ENCODE peak calls at places on chromosomes 3 and 15, in ten cellular contexts. M, L, C, K, E, A, O, B, F and X are unnamed samples. For H3K9me3, the result is how much of the 10 kb centered on the place peaks cover.

GRCh38 chr3:49721165-49721860 is 1.8 kb upstream of the AMIGO3 start:
- DNase-seq in M (no peak), L (no peak), C (no peak), K (no peak), E (no peak), A (no peak), O (no peak), B (no peak), F (no peak), X (no peak)

GRCh38 chr3:62134061-62134496 is 239.3 kb downstream of the FEZF2 start:
- DNase-seq in M (peak), L (peak), C (peak), K (no peak), E (no peak), A (no peak), O (no peak), B (peak), F (peak), X (no peak)

GRCh38 chr3:48432411-48433371 is 2.8 kb upstream of the PLXNB1 start:
- DNase-seq in M (no peak), L (peak), C (no peak), K (peak), E (no peak), A (peak), O (no peak), B (no peak), F (no peak), X (no peak)

GRCh38 chr3:112871735-112872134 is 25.1 kb upstream of the CD200R1L start:
- DNase-seq in M (no peak), L (no peak), C (no peak), K (no peak), E (no peak), A (no peak), O (no peak), B (no peak), F (no peak), X (no peak)

GRCh38 chr3:97360804-97361203 is 403.8 kb upstream of the ARL6 start:
- DNase-seq in M (no peak), L (no peak), C (no peak), K (no peak), E (no peak), A (no peak), O (no peak), B (no peak), F (no peak), X (no peak)

GRCh38 chr3:118931996-118932395 is 102.7 kb downstream of the IGSF11 start:
- DNase-seq in M (no peak), L (no peak), C (no peak), K (no peak), E (no peak), A (no peak), O (no peak), B (no peak), F (no peak), X (no peak)

GRCh38 chr3:52310861-52311566 is 5.1 kb upstream of the DNAH1 start:
- DNase-seq in M (no peak), L (no peak), C (no peak), K (no peak), E (no peak), A (no peak), O (no peak), B (no peak), F (no peak), X (no peak)

GRCh38 chr3:188262913-188263683 is 109.1 kb downstream of the LPP start:
- DNase-seq in M (no peak), L (peak), C (peak), K (no peak), E (no peak), A (no peak), O (peak), B (peak), F (no peak), X (no peak)

GRCh38 chr15:68272797-68273271 is 4.7 kb upstream of the FEM1B start:
- DNase-seq in M (no peak), L (no peak), C (peak), K (no peak), E (no peak), A (no peak), O (no peak), B (peak), F (no peak), X (no peak)

GRCh38 chr3:196620228-196620627 is 19.3 kb upstream of the NRROS start:
- DNase-seq in M (no peak), L (no peak), C (peak), K (peak), E (no peak), A (peak), O (no peak), B (no peak), F (peak), X (no peak)

GRCh38 chr3:33808559-33808958 is 10.1 kb downstream of the PDCD6IP start:
- DNase-seq in M (no peak), L (no peak), C (no peak), K (no peak), E (no peak), A (no peak), O (no peak), B (no peak), F (no peak), X (no peak)

GRCh38 chr15:60541784-60542617 is 63.1 kb upstream of the ICE2 start:
- DNase-seq in M (no peak), L (no peak), C (no peak), K (no peak), E (no peak), A (no peak), O (no peak), B (no peak), F (peak), X (no peak)

GRCh38 chr3:171876651-171877272 is 33.6 kb downstream of the TMEM212 start:
- DNase-seq in M (no peak), L (peak), C (no peak), K (no peak), E (no peak), A (no peak), O (no peak), B (no peak), F (no peak), X (no peak)

GRCh38 chr15:31435256-31435781 is 108.7 kb downstream of the KLF13 start:
- DNase-seq in M (peak), L (no peak), C (peak), K (peak), E (peak), A (peak), O (peak), B (peak), F (peak), X (peak)

GRCh38 chr3:30303770-30304169 is 302.6 kb upstream of the TGFBR2 start:
- DNase-seq in M (no peak), L (no peak), C (no peak), K (no peak), E (no peak), A (no peak), O (no peak), B (no peak), F (no peak), X (no peak)

GRCh38 chr15:36294359-36294758 is 285.1 kb upstream of the CDIN1 start:
- DNase-seq in M (no peak), L (peak), C (no peak), K (no peak), E (no peak), A (no peak), O (no peak), B (no peak), F (no peak), X (no peak)

GRCh38 chr15:27429577-27429976 is 458.6 kb downstream of the GABRG3 start:
- DNase-seq in M (no peak), L (no peak), C (no peak), K (no peak), E (no peak), A (no peak), O (no peak), B (no peak), F (no peak), X (no peak)

GRCh38 chr3:36674816-36675215 is 89.5 kb downstream of the DCLK3 start:
- DNase-seq in M (no peak), L (no peak), C (no peak), K (no peak), E (no peak), A (no peak), O (no peak), B (no peak), F (no peak), X (no peak)

GRCh38 chr3:40768536-40768935 is 243.8 kb downstream of the ZNF621 start:
- DNase-seq in M (no peak), L (no peak), C (no peak), K (no peak), E (no peak), A (no peak), O (no peak), B (no peak), F (no peak), X (no peak)

GRCh38 chr3:108891833-108892232 is 61.8 kb downstream of the GUCA1C start:
- DNase-seq in M (no peak), L (no peak), C (no peak), K (no peak), E (no peak), A (no peak), O (no peak), B (no peak), F (no peak), X (no peak)

GRCh38 chr3:195098741-195099525 is 172.0 kb downstream of the XXYLT1 start:
- DNase-seq in M (no peak), L (no peak), C (no peak), K (peak), E (no peak), A (no peak), O (no peak), B (no peak), F (no peak), X (no peak)

GRCh38 chr3:101519685-101520365 is 6.8 kb upstream of the SENP7 start:
- DNase-seq in M (no peak), L (no peak), C (no peak), K (no peak), E (no peak), A (no peak), O (peak), B (no peak), F (no peak), X (no peak)

GRCh38 chr15:81298606-81299005 is 25.3 kb downstream of the STARD5 start:
- DNase-seq in M (no peak), L (no peak), C (no peak), K (peak), E (no peak), A (no peak), O (no peak), B (no peak), F (no peak), X (no peak)

GRCh38 chr3:189685854-189686253 is 54.7 kb downstream of the TP63 start:
- DNase-seq in M (no peak), L (peak), C (no peak), K (no peak), E (no peak), A (no peak), O (peak), B (no peak), F (no peak), X (no peak)

GRCh38 chr3:120642368-120642948 is 39.6 kb downstream of the HGD start:
- DNase-seq in M (no peak), L (no peak), C (no peak), K (no peak), E (no peak), A (no peak), O (no peak), B (no peak), F (no peak), X (no peak)

GRCh38 chr3:18090377-18090776 is 334.8 kb downstream of the SATB1 start:
- DNase-seq in M (no peak), L (no peak), C (no peak), K (no peak), E (no peak), A (no peak), O (no peak), B (no peak), F (no peak), X (no peak)

GRCh38 chr3:13193320-13194284 is 120.4 kb upstream of the IQSEC1 start:
- DNase-seq in M (no peak), L (no peak), C (no peak), K (no peak), E (no peak), A (peak), O (no peak), B (no peak), F (peak), X (no peak)

GRCh38 chr15:70339551-70340517 is 242.1 kb upstream of the TLE3 start:
- DNase-seq in M (no peak), L (no peak), C (no peak), K (no peak), E (no peak), A (peak), O (no peak), B (peak), F (peak), X (no peak)

GRCh38 chr3:170056710-170057454 is 19.1 kb downstream of the GPR160 start:
- DNase-seq in M (no peak), L (no peak), C (no peak), K (no peak), E (no peak), A (no peak), O (no peak), B (no peak), F (no peak), X (no peak)

GRCh38 chr3:170057550-170057949 is 19.8 kb downstream of the GPR160 start:
- DNase-seq in M (peak), L (no peak), C (no peak), K (no peak), E (no peak), A (no peak), O (no peak), B (no peak), F (no peak), X (no peak)

GRCh38 chr3:170055209-170055608 is 17.4 kb downstream of the GPR160 start:
- DNase-seq in M (no peak), L (no peak), C (no peak), K (no peak), E (no peak), A (no peak), O (no peak), B (no peak), F (no peak), X (no peak)

GRCh38 chr3:170052398-170052797 is 14.6 kb downstream of the GPR160 start:
- DNase-seq in M (no peak), L (no peak), C (no peak), K (no peak), E (no peak), A (no peak), O (no peak), B (no peak), F (no peak), X (no peak)

GRCh38 chr3:170054204-170054603 is 16.4 kb downstream of the GPR160 start:
- DNase-seq in M (no peak), L (peak), C (no peak), K (no peak), E (no peak), A (no peak), O (no peak), B (no peak), F (no peak), X (no peak)
- TF ChIP-seq CTCF in M (peak), L (peak), C (no peak), K (no peak), E (no peak), A (peak), O (peak), B (no peak), F (no peak), X (peak)

GRCh38 chr15:91257755-91258435 is 157.8 kb downstream of the SV2B start:
- DNase-seq in M (no peak), L (no peak), C (no peak), K (no peak), E (no peak), A (no peak), O (no peak), B (no peak), F (no peak), X (no peak)
- H3K27ac ChIP-seq in M (no peak), L (no peak), C (no peak), K (no peak), E (no peak), A (no peak), O (no peak), B (no peak), F (no peak), X (no peak)

GRCh38 chr15:25052191-25052999 is 97.6 kb downstream of the SNRPN start:
- DNase-seq in M (peak), L (no peak), C (peak), K (peak), E (no peak), A (no peak), O (no peak), B (no peak), F (no peak), X (no peak)
- H3K9me3 ChIP-seq in M (under half), L (half or more), C (under half), K (half or more), E (under half), A (half or more), O (half or more), B (half or more), F (half or more), X (half or more)

GRCh38 chr3:114446605-114447004 is 152.8 kb downstream of the TIGIT start:
- DNase-seq in M (no peak), L (peak), C (peak), K (no peak), E (peak), A (no peak), O (no peak), B (peak), F (no peak), X (no peak)
- TF ChIP-seq CTCF in M (no peak), L (no peak), C (no peak), K (no peak), E (no peak), A (no peak), O (no peak), B (no peak), F (no peak), X (no peak)

GRCh38 chr15:40103864-40104271 is 4.8 kb downstream of the BMF start:
- DNase-seq in M (no peak), L (no peak), C (no peak), K (peak), E (no peak), A (no peak), O (no peak), B (no peak), F (no peak), X (no peak)

GRCh38 chr15:40103124-40103858 is 5.4 kb downstream of the BMF start:
- DNase-seq in M (peak), L (peak), C (peak), K (peak), E (peak), A (no peak), O (no peak), B (peak), F (peak), X (no peak)

GRCh38 chr15:40100133-40100946 is 8.3 kb downstream of the BMF start:
- DNase-seq in M (no peak), L (no peak), C (no peak), K (peak), E (no peak), A (no peak), O (no peak), B (no peak), F (no peak), X (no peak)

GRCh38 chr15:40098489-40099261 is 10.0 kb downstream of the BMF start:
- DNase-seq in M (peak), L (peak), C (peak), K (peak), E (peak), A (peak), O (peak), B (peak), F (peak), X (peak)

DNA sequence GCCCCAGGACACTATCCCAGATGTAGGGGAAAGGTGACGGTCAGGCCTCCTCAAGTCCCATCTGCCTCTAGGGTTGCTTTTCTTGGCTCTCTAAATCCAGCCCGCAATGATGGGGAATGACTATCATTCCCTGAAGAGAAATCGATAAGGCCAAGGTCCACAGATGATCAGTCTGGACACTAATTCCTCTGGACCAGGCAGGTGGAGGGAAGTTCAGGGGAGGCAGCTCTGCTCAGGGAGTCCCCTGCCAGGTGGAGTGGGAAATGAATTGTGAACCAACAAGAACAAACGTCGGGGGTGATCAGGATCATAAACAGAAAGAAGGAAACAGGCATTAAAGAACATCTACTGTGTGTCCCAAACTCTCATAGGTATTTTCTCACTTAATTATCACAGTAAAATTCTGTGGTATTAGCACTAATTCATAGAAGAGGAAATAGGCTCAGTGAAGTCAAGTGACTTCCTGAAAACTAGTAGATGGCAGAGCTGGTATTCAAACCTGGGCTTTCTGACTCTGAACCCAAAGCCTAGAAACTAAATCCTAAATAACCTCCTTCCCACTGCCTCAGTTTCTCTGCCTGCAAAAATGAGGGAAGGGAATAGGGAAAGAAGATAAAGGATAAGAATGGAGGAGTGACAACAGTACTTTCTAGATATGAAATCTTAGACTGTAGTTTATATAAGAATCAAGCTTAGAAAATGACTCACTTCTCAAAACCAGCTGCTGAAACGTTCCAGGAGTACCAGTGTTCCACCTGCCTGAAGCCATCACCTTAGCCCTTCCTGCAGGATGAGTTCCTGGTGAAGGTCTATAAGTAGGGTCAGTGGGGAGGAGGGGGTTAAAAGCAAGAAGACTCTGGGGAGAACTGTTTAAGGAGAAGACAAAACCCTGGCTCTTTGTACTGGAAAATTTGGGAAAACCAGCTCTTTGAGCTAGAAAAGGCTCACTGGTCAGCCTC is 7.5 kb downstream of the BMF start:
- DNase-seq in M (no peak), L (no peak), C (no peak), K (peak), E (no peak), A (no peak), O (no peak), B (no peak), F (no peak), X (no peak)
- H3K27ac ChIP-seq in M (peak), L (peak), C (peak), K (peak), E (peak), A (no peak), O (peak), B (peak), F (peak), X (no peak)

GRCh38 chr3:308597-309321 is 112.2 kb downstream of the CHL1 start:
- DNase-seq in M (no peak), L (no peak), C (no peak), K (peak), E (no peak), A (no peak), O (no peak), B (no peak), F (no peak), X (no peak)
- H3K9me3 ChIP-seq in M (under half), L (under half), C (under half), K (under half), E (under half), A (under half), O (under half), B (under half), F (under half), X (under half)

GRCh38 chr3:148950806-148951205 is 40.5 kb upstream of the GYG1 start:
- DNase-seq in M (no peak), L (peak), C (no peak), K (no peak), E (no peak), A (no peak), O (peak), B (no peak), F (no peak), X (no peak)
- TF ChIP-seq CTCF in M (no peak), L (peak), C (no peak), K (no peak), E (no peak), A (peak), O (peak), B (no peak), F (no peak), X (no peak)